ENCODE peak calls at places on chromosomes 1 and 21, in five cellular contexts. H, D, V, E and B are unnamed samples.

GRCh38 chr1:11886986-11887665 is 28.4 kb upstream of the NPPB start:
- DNase-seq in D (no peak), H (no peak), E (no peak), V (no peak), B (no peak)

GRCh38 chr21:35641271-35642016 is 418.9 kb downstream of the SETD4 start:
- DNase-seq in H (no peak), V (no peak), E (no peak), D (no peak), B (no peak)

GRCh38 chr1:202852163-202852904 is 36.6 kb downstream of the RABIF start:
- DNase-seq in H (no peak), D (peak; percentile 88), E (peak; percentile 70), V (peak; percentile 39), B (peak; percentile 87)

GRCh38 chr1:223844962-223845809 is 561 bp downstream of the TP53BP2 start:
- DNase-seq in H (no peak), V (peak; percentile 18), D (peak; percentile 27), E (no peak), B (peak; percentile 44)

GRCh38 chr1:183674339-183674738 is 21.2 kb upstream of the APOBEC4 start:
- DNase-seq in H (no peak), E (no peak), D (no peak), V (no peak), B (no peak)

GRCh38 chr1:42735056-42735455 is 5.0 kb downstream of the CLDN19 start:
- DNase-seq in H (no peak), V (no peak), D (no peak), E (no peak), B (no peak)

GRCh38 chr1:187872555-187872954 is 1043.8 kb downstream of the PLA2G4A start:
- DNase-seq in V (no peak), E (no peak), H (no peak), D (no peak), B (no peak)

GRCh38 chr1:165288301-165289120 is 68.0 kb downstream of the LMX1A start:
- DNase-seq in E (no peak), D (no peak), V (no peak), H (no peak), B (peak; percentile 51)

GRCh38 chr1:108590947-108591346 is 31.0 kb downstream of the EEIG2 start:
- DNase-seq in V (no peak), E (no peak), D (no peak), H (no peak), B (no peak)

GRCh38 chr1:12477936-12478611 is 139.9 kb downstream of the DHRS3 start:
- DNase-seq in V (peak; percentile 99), D (no peak), H (no peak), E (no peak), B (peak; percentile 76)

GRCh38 chr1:218656301-218657037 is 311.3 kb downstream of the TGFB2 start:
- DNase-seq in V (no peak), E (no peak), H (no peak), D (no peak), B (no peak)

GRCh38 chr1:224223819-224224714 is 41.0 kb downstream of the DEGS1 start:
- DNase-seq in V (no peak), E (no peak), D (no peak), H (no peak), B (no peak)

GRCh38 chr1:3570081-3570986 is 41.0 kb downstream of the MEGF6 start:
- DNase-seq in D (no peak), V (no peak), E (no peak), H (no peak), B (no peak)

GRCh38 chr21:42542596-42542995 is 28.9 kb downstream of the SLC37A1 start:
- DNase-seq in E (no peak), D (no peak), V (no peak), H (no peak), B (no peak)

GRCh38 chr1:152630596-152630995 is 7.7 kb upstream of the LCE3A start:
- DNase-seq in H (no peak), E (no peak), D (no peak), V (no peak), B (peak; percentile 1)

GRCh38 chr1:39657402-39657801 is 14.5 kb downstream of the NT5C1A start:
- DNase-seq in D (no peak), H (no peak), E (no peak), V (no peak), B (no peak)

GRCh38 chr21:33421713-33422393 is 18.6 kb downstream of the IFNGR2 start:
- DNase-seq in H (no peak), E (no peak), V (peak; percentile 42), D (no peak), B (no peak)

GRCh38 chr1:230808268-230808872 is 60.0 kb downstream of the C1orf198 start:
- DNase-seq in V (no peak), D (no peak), H (no peak), E (peak; percentile 4), B (no peak)

GRCh38 chr1:205497351-205497750 is 7.1 kb upstream of the CDK18 start:
- DNase-seq in E (no peak), H (no peak), D (no peak), V (no peak), B (no peak)

GRCh38 chr21:34615487-34615814 is 538 bp upstream of the RCAN1 start:
- DNase-seq in D (no peak), H (no peak), E (no peak), V (no peak), B (no peak)

GRCh38 chr21:44865561-44866280 is 7.8 kb downstream of the PTTG1IP start:
- DNase-seq in V (no peak), H (no peak), D (no peak), E (no peak), B (no peak)

GRCh38 chr1:61951731-61952585 is 209.7 kb downstream of the PATJ start:
- DNase-seq in H (no peak), D (peak; percentile 62), V (no peak), E (no peak), B (no peak)

GRCh38 chr1:23370744-23371710 is 1.4 kb upstream of the ZNF436 start:
- DNase-seq in D (peak; percentile 92), H (no peak), E (peak; percentile 71), V (no peak), B (peak; percentile 41)

GRCh38 chr1:41355356-41355755 is 5.9 kb upstream of the FOXO6 start:
- DNase-seq in E (peak; percentile 31), D (no peak), H (no peak), V (no peak), B (no peak)
- TF ChIP-seq SUZ12 in E (no peak), D (no peak), H (no peak), V (no peak), B (no peak)

GRCh38 chr1:185360714-185361113 is 43.7 kb upstream of the IVNS1ABP start:
- DNase-seq in E (no peak), H (no peak), V (no peak), D (no peak), B (no peak)
- TF ChIP-seq SUZ12 in E (no peak), H (no peak), V (no peak), D (no peak), B (no peak)

DNA sequence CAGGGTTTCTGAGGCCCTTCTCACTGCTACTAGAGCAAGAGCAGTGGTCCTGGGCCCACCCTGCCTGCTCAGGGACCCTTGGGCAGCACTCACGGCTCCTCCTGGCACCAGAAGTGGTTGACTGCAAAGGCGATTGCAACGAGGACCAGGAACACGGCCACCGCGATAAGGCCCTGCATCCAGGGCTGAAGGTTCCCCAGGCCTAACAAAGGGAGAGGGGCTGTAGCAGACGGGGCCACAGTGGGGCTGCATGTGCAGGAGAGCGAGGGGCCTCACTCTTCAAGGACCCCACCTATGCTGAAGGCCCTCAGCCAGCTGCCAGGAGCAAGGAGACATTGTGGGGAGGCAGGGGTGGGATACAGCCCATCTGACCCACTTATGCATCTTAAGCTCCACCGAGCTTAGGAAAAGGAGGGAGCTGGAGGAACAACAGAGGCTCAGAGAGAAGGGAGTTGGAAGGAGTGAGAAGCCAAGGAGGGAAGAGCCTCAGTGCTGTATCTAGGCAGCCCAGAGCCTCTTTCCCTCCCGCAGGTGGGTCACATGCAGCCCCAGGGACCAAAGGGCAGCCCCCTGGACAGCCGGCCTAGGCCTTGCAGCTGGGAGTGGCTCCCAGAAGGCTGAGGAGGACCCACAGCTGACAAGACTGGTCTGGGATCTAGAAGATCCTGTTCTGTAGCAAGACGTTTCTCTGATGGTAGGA is 2.5 kb downstream of the PDZK1IP1 start:
- DNase-seq in H (no peak), V (no peak), E (no peak), D (no peak), B (no peak)
- TF ChIP-seq SUZ12 in H (no peak), V (no peak), E (no peak), D (no peak), B (no peak)

GRCh38 chr1:1143636-1144035 is 27.7 kb upstream of the C1orf159 start:
- DNase-seq in E (no peak), H (no peak), V (no peak), D (no peak), B (no peak)

GRCh38 chr1:1144843-1145546 is 28.7 kb upstream of the TTLL10 start:
- DNase-seq in H (no peak), V (no peak), D (no peak), E (no peak), B (no peak)

GRCh38 chr1:1145547-1145914 is 28.1 kb upstream of the TTLL10 start:
- DNase-seq in E (no peak), H (no peak), V (no peak), D (no peak), B (no peak)

GRCh38 chr1:1142844-1143243 is 27.0 kb upstream of the C1orf159 start:
- DNase-seq in H (no peak), E (no peak), D (no peak), V (no peak), B (no peak)

GRCh38 chr1:1144122-1144842 is 28.4 kb upstream of the C1orf159 start:
- DNase-seq in E (no peak), D (no peak), H (no peak), V (no peak), B (no peak)
- TF ChIP-seq SUZ12 in E (no peak), D (no peak), H (no peak), V (no peak), B (no peak)

GRCh38 chr1:198761859-198762616 is 123.2 kb downstream of the PTPRC start:
- DNase-seq in E (no peak), H (no peak), D (no peak), V (no peak), B (no peak)

GRCh38 chr1:198764748-198765147 is 125.9 kb downstream of the PTPRC start:
- DNase-seq in D (no peak), E (no peak), V (no peak), H (no peak), B (no peak)

DNA sequence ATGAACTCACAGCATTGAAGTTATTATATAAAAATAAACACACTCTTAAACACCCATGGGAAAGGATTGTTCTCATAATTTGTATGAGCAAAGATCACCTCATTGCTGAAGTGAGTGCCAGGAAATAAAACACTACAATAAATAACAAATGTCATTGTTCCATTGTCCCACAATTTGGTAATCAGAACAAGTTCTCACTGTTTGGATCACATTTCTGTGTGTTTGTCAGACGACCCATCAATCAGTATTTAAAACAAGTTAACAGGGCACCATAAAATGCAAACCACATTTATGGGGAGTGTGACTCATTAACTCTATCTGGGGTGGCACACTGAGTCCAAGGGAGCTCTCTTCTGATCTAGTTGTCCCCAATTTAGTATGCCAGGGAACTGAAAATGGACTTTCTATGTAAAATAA is 124.5 kb downstream of the PTPRC start:
- DNase-seq in V (no peak), H (no peak), D (no peak), E (no peak), B (peak; percentile 12)
- TF ChIP-seq SUZ12 in V (no peak), H (no peak), D (no peak), E (no peak), B (no peak)